ENCODE peak calls at places on chromosomes 13 and 19, in four cellular contexts. One of them, this sample, is unnamed.

GRCh38 chr13:30882996-30883766 is 22.9 kb upstream of the MEDAG start:
- DNase-seq in ascending aorta: no peak
- DNase-seq in AG10803: no peak
- DNase-seq in ecto neural progenitor cell: no peak
- DNase-seq in this sample: no peak

GRCh38 chr13:110125613-110126272 is 181.2 kb downstream of the COL4A1 start:
- DNase-seq in ecto neural progenitor cell: peak
- DNase-seq in AG10803: no peak
- DNase-seq in ascending aorta: no peak
- DNase-seq in this sample: no peak

GRCh38 chr19:30671622-30672051 is 299.5 kb downstream of the ZNF536 start:
- DNase-seq in ecto neural progenitor cell: no peak
- DNase-seq in ascending aorta: no peak
- DNase-seq in AG10803: peak
- DNase-seq in this sample: no peak

GRCh38 chr19:56110515-56111448 is 10.3 kb downstream of the ZNF787 start:
- DNase-seq in ecto neural progenitor cell: no peak
- DNase-seq in ascending aorta: no peak
- DNase-seq in AG10803: no peak
- DNase-seq in this sample: no peak

GRCh38 chr19:4914736-4915501 is 5.6 kb downstream of the UHRF1 start:
- DNase-seq in AG10803: peak
- DNase-seq in ecto neural progenitor cell: no peak
- DNase-seq in ascending aorta: no peak
- DNase-seq in this sample: peak

GRCh38 chr19:7618771-7619510 is 10.4 kb downstream of the XAB2 start:
- DNase-seq in AG10803: no peak
- DNase-seq in ascending aorta: no peak
- DNase-seq in ecto neural progenitor cell: no peak
- DNase-seq in this sample: no peak

GRCh38 chr19:49136771-49137171 is 17.4 kb downstream of the PPFIA3 start:
- DNase-seq in AG10803: peak
- DNase-seq in ascending aorta: no peak
- DNase-seq in ecto neural progenitor cell: peak
- DNase-seq in this sample: no peak

GRCh38 chr13:80149757-80150156 is 191.2 kb downstream of the SPRY2 start:
- DNase-seq in ascending aorta: no peak
- DNase-seq in ecto neural progenitor cell: no peak
- DNase-seq in AG10803: no peak
- DNase-seq in this sample: no peak

GRCh38 chr19:28018499-28018898 is 1194.5 kb downstream of the UQCRFS1 start:
- DNase-seq in AG10803: no peak
- DNase-seq in ecto neural progenitor cell: no peak
- DNase-seq in ascending aorta: no peak
- DNase-seq in this sample: no peak

GRCh38 chr19:58468216-58468839 is 1.4 kb downstream of the ZNF324 start:
- DNase-seq in AG10803: no peak
- DNase-seq in ecto neural progenitor cell: no peak
- DNase-seq in ascending aorta: no peak
- DNase-seq in this sample: no peak

This sample was measured in T-helper 22 cell.